ENCODE peak calls at places on chromosomes 5 and 9, in six cellular contexts. J, F, S, I, W and Q are unnamed samples.

GRCh38 chr5:172730222-172730621 is 40.8 kb downstream of the DUSP1 start:
- DNase-seq in J (no peak), F (no peak), S (no peak), I (no peak), W (no peak), Q (peak)

GRCh38 chr5:528625-529511 is 4.6 kb upstream of the SLC9A3 start:
- DNase-seq in J (no peak), F (no peak), S (no peak), I (no peak), W (no peak), Q (peak)

GRCh38 chr9:7370378-7370777 is 429.2 kb downstream of the DMAC1 start:
- DNase-seq in J (no peak), F (no peak), S (no peak), I (no peak), W (no peak), Q (no peak)

GRCh38 chr5:51382759-51383493 is at the start of gene ISL1:
- DNase-seq in J (peak), F (no peak), S (peak), I (no peak), W (peak), Q (peak)

GRCh38 chr9:131310833-131311554 is 21.5 kb downstream of the PLPP7 start:
- DNase-seq in J (no peak), F (no peak), S (no peak), I (no peak), W (no peak), Q (no peak)

GRCh38 chr5:109354761-109355160 is 55.0 kb downstream of the PJA2 start:
- DNase-seq in J (no peak), F (no peak), S (no peak), I (no peak), W (no peak), Q (no peak)

GRCh38 chr9:113998529-113999255 is 79.4 kb downstream of the AMBP start:
- DNase-seq in J (no peak), F (peak), S (no peak), I (no peak), W (no peak), Q (no peak)

GRCh38 chr9:137774775-137775386 is 102.7 kb upstream of the CACNA1B start:
- DNase-seq in J (no peak), F (no peak), S (no peak), I (no peak), W (no peak), Q (no peak)

GRCh38 chr9:9790216-9790872 is 822.5 kb downstream of the PTPRD start:
- DNase-seq in J (no peak), F (peak), S (peak), I (peak), W (no peak), Q (no peak)

GRCh38 chr9:133752739-133753446 is 14.7 kb upstream of the SARDH start:
- DNase-seq in J (no peak), F (no peak), S (no peak), I (no peak), W (no peak), Q (no peak)

GRCh38 chr9:129583308-129584038 is 37.4 kb downstream of the C9orf50 start:
- DNase-seq in J (no peak), F (no peak), S (no peak), I (no peak), W (no peak), Q (no peak)

GRCh38 chr5:111840275-111840674 is 83.3 kb upstream of the NREP start:
- DNase-seq in J (no peak), F (no peak), S (no peak), I (no peak), W (no peak), Q (no peak)

GRCh38 chr5:132193165-132193694 is 34.4 kb downstream of the P4HA2 start:
- DNase-seq in J (no peak), F (no peak), S (no peak), I (no peak), W (no peak), Q (no peak)

GRCh38 chr9:112542893-112543292 is 56.3 kb downstream of the KIAA1958 start:
- DNase-seq in J (no peak), F (no peak), S (no peak), I (no peak), W (no peak), Q (no peak)

GRCh38 chr9:112332977-112333638 is at the start of gene PTBP3:
- DNase-seq in J (no peak), F (peak), S (peak), I (peak), W (peak), Q (peak)

GRCh38 chr5:102933300-102933699 is 178.2 kb downstream of the PAM start:
- DNase-seq in J (no peak), F (no peak), S (no peak), I (no peak), W (no peak), Q (no peak)

GRCh38 chr9:7799234-7799933 is at the start of gene DMAC1:
- DNase-seq in J (peak), F (peak), S (peak), I (peak), W (peak), Q (peak)

GRCh38 chr5:99060306-99061261 is 131.8 kb upstream of the CHD1 start:
- DNase-seq in J (peak), F (peak), S (peak), I (peak), W (peak), Q (peak)

GRCh38 chr9:134683714-134684374 is 42.2 kb downstream of the COL5A1 start:
- DNase-seq in J (no peak), F (no peak), S (no peak), I (no peak), W (no peak), Q (peak)

GRCh38 chr9:116100711-116101111 is 52.9 kb upstream of the PAPPA start:
- DNase-seq in J (no peak), F (no peak), S (no peak), I (no peak), W (no peak), Q (no peak)

GRCh38 chr5:38413696-38414095 is 142.8 kb downstream of the LIFR start:
- DNase-seq in J (no peak), F (no peak), S (no peak), I (no peak), W (no peak), Q (no peak)

GRCh38 chr9:87718852-87719612 is 6.9 kb upstream of the CTSL start:
- DNase-seq in J (no peak), F (no peak), S (no peak), I (no peak), W (no peak), Q (no peak)

GRCh38 chr5:6311568-6312501 is 66.5 kb downstream of the MED10 start:
- DNase-seq in J (no peak), F (no peak), S (no peak), I (no peak), W (no peak), Q (no peak)

GRCh38 chr5:99033014-99033931 is 104.5 kb upstream of the CHD1 start:
- DNase-seq in J (no peak), F (peak), S (peak), I (no peak), W (no peak), Q (no peak)

GRCh38 chr5:76219636-76220035 is 136.5 kb downstream of the SV2C start:
- DNase-seq in J (no peak), F (no peak), S (no peak), I (no peak), W (no peak), Q (no peak)

GRCh38 chr5:179146277-179146676 is 86.1 kb downstream of the ZNF354C start:
- DNase-seq in J (no peak), F (no peak), S (no peak), I (no peak), W (no peak), Q (peak)

GRCh38 chr5:149261246-149261645 is 10.4 kb upstream of the AFAP1L1 start:
- DNase-seq in J (no peak), F (no peak), S (no peak), I (no peak), W (no peak), Q (no peak)

GRCh38 chr5:140690376-140690932 is 716 bp downstream of the HARS1 start:
- DNase-seq in J (no peak), F (peak), S (no peak), I (no peak), W (no peak), Q (no peak)

GRCh38 chr5:147017621-147018020 is 139.1 kb upstream of the PPP2R2B start:
- DNase-seq in J (no peak), F (no peak), S (no peak), I (no peak), W (no peak), Q (no peak)

GRCh38 chr5:74167206-74167929 is 473.2 kb downstream of the ENC1 start:
- DNase-seq in J (peak), F (peak), S (peak), I (no peak), W (peak), Q (no peak)

GRCh38 chr9:113599647-113600476 is 136.3 kb downstream of the RGS3 start:
- DNase-seq in J (no peak), F (peak), S (peak), I (no peak), W (peak), Q (no peak)

GRCh38 chr9:131393622-131394463 is at the start of gene PRRC2B:
- DNase-seq in J (no peak), F (no peak), S (peak), I (peak), W (no peak), Q (peak)

GRCh38 chr5:1171340-1171941 is 30.0 kb upstream of the SLC6A19 start:
- DNase-seq in J (no peak), F (peak), S (no peak), I (no peak), W (no peak), Q (peak)

GRCh38 chr9:32603914-32604852 is 31.2 kb upstream of the NDUFB6 start:
- DNase-seq in J (no peak), F (peak), S (peak), I (no peak), W (no peak), Q (no peak)